ENCODE peak calls at places on chromosomes 12 and 14, in five cellular contexts. N, S, H, Z and O are unnamed samples.

GRCh38 chr14:99320105-99320572 is 48.1 kb upstream of the BCL11B start:
- DNase-seq in N (peak), S (no peak), H (peak), Z (peak), O (no peak)

GRCh38 chr14:50822501-50823042 is 8.4 kb downstream of the NIN start:
- DNase-seq in N (peak), S (no peak), H (no peak), Z (no peak), O (no peak)

GRCh38 chr12:71719647-71720370 is 33.9 kb downstream of the TMEM19 start:
- DNase-seq in N (peak), S (no peak), H (no peak), Z (no peak), O (no peak)

GRCh38 chr14:82238649-82239048 is 705.0 kb upstream of the SEL1L start:
- DNase-seq in N (no peak), S (no peak), H (no peak), Z (no peak), O (no peak)

GRCh38 chr12:109130755-109131521 is 14.6 kb downstream of the ACACB start:
- DNase-seq in N (peak), S (peak), H (peak), Z (no peak), O (no peak)

GRCh38 chr12:646303-647038 is 16.8 kb downstream of the NINJ2 start:
- DNase-seq in N (no peak), S (peak), H (peak), Z (no peak), O (no peak)

GRCh38 chr12:40469736-40470135 is 222.5 kb upstream of the CNTN1 start:
- DNase-seq in N (no peak), S (no peak), H (no peak), Z (no peak), O (no peak)

GRCh38 chr14:72094844-72095582 is 162.8 kb downstream of the RGS6 start:
- DNase-seq in N (no peak), S (no peak), H (no peak), Z (no peak), O (no peak)

GRCh38 chr14:104109731-104110361 is 24.3 kb downstream of the ASPG start:
- DNase-seq in N (no peak), S (no peak), H (no peak), Z (no peak), O (no peak)

GRCh38 chr14:37329189-37330001 is 131.7 kb downstream of the MIPOL1 start:
- DNase-seq in N (peak), S (no peak), H (no peak), Z (no peak), O (no peak)

GRCh38 chr12:58819345-58819744 is 101.0 kb downstream of the LRIG3 start:
- DNase-seq in N (no peak), S (no peak), H (no peak), Z (no peak), O (no peak)

GRCh38 chr12:131229426-131230339 is 276.0 kb downstream of the ADGRD1 start:
- DNase-seq in N (no peak), S (peak), H (no peak), Z (no peak), O (no peak)

GRCh38 chr12:104866286-104866685 is 91.8 kb downstream of the SLC41A2 start:
- DNase-seq in N (no peak), S (no peak), H (peak), Z (no peak), O (no peak)

GRCh38 chr12:45762185-45763110 is 32.9 kb downstream of the ARID2 start:
- DNase-seq in N (peak), S (no peak), H (peak), Z (no peak), O (no peak)

GRCh38 chr12:51923506-51924365 is 16.4 kb downstream of the ACVRL1 start:
- DNase-seq in N (peak), S (peak), H (peak), Z (peak), O (no peak)

GRCh38 chr12:57896139-57896436 is 45.3 kb upstream of the ATP23 start:
- DNase-seq in N (no peak), S (peak), H (no peak), Z (no peak), O (no peak)

GRCh38 chr12:29066061-29066588 is 83.0 kb upstream of the FAR2 start:
- DNase-seq in N (peak), S (no peak), H (peak), Z (no peak), O (no peak)

GRCh38 chr14:78335531-78335930 is 165.4 kb downstream of the NRXN3 start:
- DNase-seq in N (peak), S (no peak), H (no peak), Z (no peak), O (no peak)

GRCh38 chr14:102772781-102773570 is 4.3 kb upstream of the TRAF3 start:
- DNase-seq in N (no peak), S (no peak), H (no peak), Z (no peak), O (no peak)

GRCh38 chr14:75906680-75907280 is 75.0 kb downstream of the TGFB3 start:
- DNase-seq in N (peak), S (peak), H (peak), Z (peak), O (no peak)

GRCh38 chr14:105147701-105148603 is 20.6 kb downstream of the JAG2 start:
- DNase-seq in N (no peak), S (no peak), H (no peak), Z (no peak), O (no peak)

GRCh38 chr12:87216436-87216835 is 812.8 kb downstream of the C12orf50 start:
- DNase-seq in N (no peak), S (no peak), H (no peak), Z (no peak), O (no peak)

GRCh38 chr14:68977741-68978549 is 1.2 kb downstream of the ACTN1 start:
- DNase-seq in N (peak), S (peak), H (peak), Z (peak), O (no peak)

GRCh38 chr12:19018302-19018980 is 111.1 kb upstream of the PLEKHA5 start:
- DNase-seq in N (peak), S (no peak), H (peak), Z (no peak), O (no peak)

GRCh38 chr12:110501378-110501721 is 561 bp downstream of the VPS29 start:
- DNase-seq in N (peak), S (no peak), H (peak), Z (no peak), O (no peak)

GRCh38 chr14:89314274-89314673 is 102.8 kb downstream of the FOXN3 start:
- DNase-seq in N (no peak), S (no peak), H (no peak), Z (no peak), O (no peak)

GRCh38 chr14:64645220-64645891 is 58.9 kb upstream of the PLEKHG3 start:
- DNase-seq in N (peak), S (peak), H (peak), Z (no peak), O (no peak)

GRCh38 chr14:70822706-70823185 is 13.4 kb upstream of the MAP3K9 start:
- DNase-seq in N (peak), S (peak), H (peak), Z (no peak), O (no peak)